ENCODE peak calls at places on chromosomes 13 and 19, in seven cellular contexts. O, M, T, I, V, W and H are unnamed samples.
A peak's percentile ranks its signal among the peaks of the same experiment; 100 is the strongest.

GRCh38 chr13:79395881-79396280 is 10.2 kb downstream of the RBM26 start:
- DNase-seq in O (no peak), M (no peak), T (no peak), I (no peak), V (no peak), W (no peak), H (no peak)

GRCh38 chr13:51974485-51974884 is 36.8 kb downstream of the ATP7B start:
- DNase-seq in O (no peak), M (peak; percentile 6), T (no peak), I (no peak), V (no peak), W (no peak), H (no peak)

GRCh38 chr13:45825124-45825650 is 26.4 kb downstream of the SIAH3 start:
- DNase-seq in O (no peak), M (no peak), T (no peak), I (no peak), V (no peak), W (no peak), H (no peak)

GRCh38 chr13:100274942-100275506 is 186.1 kb downstream of the PCCA start:
- DNase-seq in O (no peak), M (no peak), T (no peak), I (no peak), V (no peak), W (peak; percentile 4), H (no peak)

GRCh38 chr13:99624936-99625540 is 123.8 kb downstream of the TM9SF2 start:
- DNase-seq in O (no peak), M (no peak), T (no peak), I (no peak), V (no peak), W (no peak), H (no peak)

GRCh38 chr13:94674609-94675348 is 37.6 kb downstream of the SOX21 start:
- DNase-seq in O (no peak), M (no peak), T (no peak), I (peak; percentile 53), V (peak; percentile 53), W (peak; percentile 30), H (no peak)

GRCh38 chr19:49858591-49858985 is 7.6 kb downstream of the PTOV1 start:
- DNase-seq in O (no peak), M (peak; percentile 83), T (peak; percentile 33), I (no peak), V (peak; percentile 48), W (no peak), H (no peak)

GRCh38 chr13:39870197-39870746 is 214.8 kb downstream of the COG6 start:
- DNase-seq in O (no peak), M (no peak), T (no peak), I (no peak), V (no peak), W (no peak), H (no peak)

GRCh38 chr19:32317045-32317444 is 28.4 kb upstream of the ZNF507 start:
- DNase-seq in O (no peak), M (no peak), T (no peak), I (no peak), V (no peak), W (no peak), H (no peak)

GRCh38 chr19:6402058-6402457 is 9.1 kb upstream of the GTF2F1 start:
- DNase-seq in O (no peak), M (no peak), T (no peak), I (no peak), V (no peak), W (no peak), H (no peak)

GRCh38 chr13:113835461-113836274 is 28.2 kb downstream of the GAS6 start:
- DNase-seq in O (no peak), M (peak; percentile 74), T (no peak), I (no peak), V (no peak), W (peak; percentile 79), H (no peak)

GRCh38 chr13:31896427-31896826 is 135.1 kb upstream of the FRY start:
- DNase-seq in O (no peak), M (no peak), T (no peak), I (no peak), V (no peak), W (peak; percentile 63), H (no peak)

DNA sequence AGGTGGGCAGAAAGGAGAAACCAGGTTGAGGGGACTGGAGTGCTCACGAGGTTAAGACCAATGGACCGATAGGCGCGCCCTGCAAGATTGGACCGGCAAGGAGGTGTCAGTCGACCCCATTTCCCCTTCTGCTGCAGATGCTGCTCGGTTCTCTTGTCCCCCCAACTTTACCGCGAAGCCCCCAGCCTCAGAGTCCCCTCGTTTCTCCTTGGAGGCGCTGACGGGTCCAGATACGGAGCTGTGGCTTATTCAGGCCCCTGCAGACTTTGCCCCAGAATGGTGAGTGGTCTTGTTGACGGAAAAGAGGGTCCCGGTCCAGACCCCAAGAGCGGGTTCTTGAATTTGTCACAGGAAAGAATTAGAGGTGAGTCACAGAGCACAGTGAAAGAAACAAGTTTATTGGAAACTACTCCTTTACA is 522 bp downstream of the POLR1G start:
- DNase-seq in O (no peak), M (no peak), T (no peak), I (no peak), V (no peak), W (no peak), H (no peak)
- H3K4me1 ChIP-seq in O (peaks cover 16% of the 10 kb centered on the region), M (peaks cover 37% of the 10 kb centered on the region), T (peaks cover 3% of the 10 kb centered on the region), I (peaks cover 44% of the 10 kb centered on the region), V (peaks cover 13% of the 10 kb centered on the region), W (peaks cover 5% of the 10 kb centered on the region), H (peaks cover 61% of the 10 kb centered on the region)

GRCh38 chr19:42254850-42255765 is at the start of gene ERF:
- DNase-seq in O (peak; percentile 95), M (peak; percentile 99), T (peak; percentile 95), I (peak; percentile 95), V (peak; percentile 96), W (peak; percentile 83), H (peak; percentile 71)
- TF ChIP-seq POLR2A in O (peak; percentile 47), M (peak; percentile 99), T (peak; percentile 99), I (peak; percentile 98), V (peak; percentile 99), W (peak; percentile 95), H (peak; percentile 97)

GRCh38 chr19:7654401-7654800 is 14.4 kb upstream of the RETN start:
- DNase-seq in O (no peak), M (no peak), T (no peak), I (no peak), V (no peak), W (peak; percentile 5), H (no peak)

GRCh38 chr19:7650148-7650547 is 13.2 kb downstream of the STXBP2 start:
- DNase-seq in O (no peak), M (no peak), T (no peak), I (no peak), V (no peak), W (no peak), H (no peak)

GRCh38 chr19:7655581-7655980 is 13.3 kb upstream of the RETN start:
- DNase-seq in O (no peak), M (no peak), T (no peak), I (no peak), V (no peak), W (no peak), H (no peak)

GRCh38 chr19:7648265-7649014 is 11.5 kb downstream of the STXBP2 start:
- DNase-seq in O (no peak), M (no peak), T (no peak), I (no peak), V (no peak), W (no peak), H (no peak)

DNA sequence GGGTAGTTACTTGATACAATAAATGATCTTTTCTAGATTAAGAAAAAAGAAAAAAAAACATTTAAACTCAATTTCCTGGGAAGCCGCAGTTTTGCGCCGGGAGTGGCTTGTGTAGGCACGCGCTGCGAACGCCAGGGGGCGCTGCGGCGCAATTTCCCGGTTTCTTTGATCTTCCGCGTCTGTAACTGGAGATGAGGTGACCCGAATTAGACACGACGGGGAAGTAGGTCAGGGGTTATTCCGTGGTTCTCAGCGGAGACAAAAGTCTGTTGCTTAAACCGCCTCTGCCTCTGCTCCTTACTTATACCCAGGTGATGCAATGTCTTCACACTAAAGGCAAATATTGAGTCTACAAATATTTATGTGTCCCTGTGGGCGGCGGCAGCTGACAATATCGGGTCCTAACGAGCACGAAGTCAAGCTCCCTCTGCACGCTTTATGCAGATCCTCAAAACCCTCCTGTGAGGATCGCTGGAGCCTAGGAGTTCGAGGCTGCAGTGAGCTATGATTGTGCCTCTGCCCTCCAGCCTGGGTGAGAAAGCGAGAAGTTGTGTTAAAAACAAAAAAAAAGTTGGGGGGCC is 15.2 kb downstream of the STXBP2 start:
- DNase-seq in O (peak; percentile 85), M (peak; percentile 98), T (peak; percentile 81), I (peak; percentile 91), V (peak; percentile 91), W (peak; percentile 60), H (peak; percentile 24)
- H3K4me3 ChIP-seq in O (peak overlapping the region; percentile 45), M (peak overlapping the region; percentile 7), T (no peak overlapping the region), I (no peak overlapping the region), V (no peak overlapping the region), W (peak overlapping the region; percentile 8), H (peak overlapping the region; percentile 56)

DNA sequence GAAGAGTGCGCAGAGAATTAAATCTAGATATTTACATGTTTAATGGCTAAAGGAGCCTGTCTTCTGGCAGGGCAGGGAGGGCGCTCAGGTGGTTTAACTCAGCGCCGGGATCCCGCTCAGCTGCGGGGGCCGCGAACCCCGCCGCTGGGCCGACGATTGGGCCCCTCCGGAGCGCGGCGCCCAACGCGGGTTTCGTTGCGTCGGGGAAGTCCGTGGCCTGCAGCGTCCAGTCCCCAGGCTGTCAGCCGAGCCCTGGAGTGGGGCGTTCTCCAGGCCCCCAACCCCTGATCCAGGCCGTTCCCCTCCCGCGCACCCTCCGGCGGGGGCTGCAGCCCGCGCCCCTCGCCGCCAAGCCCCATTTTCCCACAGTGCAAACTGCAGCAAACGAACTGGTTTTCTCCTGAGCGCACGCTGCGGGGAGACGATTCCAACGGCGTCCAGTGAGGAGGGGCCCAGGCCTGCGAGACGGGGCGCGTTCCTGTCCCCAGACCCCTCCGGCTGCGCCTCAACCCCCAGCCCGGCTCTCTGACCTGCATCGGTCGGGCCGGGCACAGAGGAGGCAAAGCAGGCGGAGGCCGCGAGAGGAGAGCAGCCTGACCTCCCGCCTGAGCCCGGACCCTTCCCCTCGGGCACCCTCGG is 4.5 kb upstream of the ONECUT3 start:
- DNase-seq in O (no peak), M (peak; percentile 69), T (no peak), I (no peak), V (no peak), W (no peak), H (no peak)
- H3K4me1 ChIP-seq in O (peaks cover 12% of the 10 kb centered on the region), M (peaks cover 27% of the 10 kb centered on the region), T (peaks cover 2% of the 10 kb centered on the region), I (peaks cover 41% of the 10 kb centered on the region), V (no peaks in the 10 kb centered on the region), W (peaks cover 12% of the 10 kb centered on the region), H (peaks cover 35% of the 10 kb centered on the region)